ENCODE peak calls at places on chromosome 1, in ten cellular contexts. N, A, G, J, Z, C, X, K, P and E are unnamed samples.

GRCh38 chr1:213070399-213070798 is 19.4 kb downstream of the RPS6KC1 start:
- DNase-seq in N (peak; percentile 80), A (no peak), G (no peak), J (no peak), Z (no peak), C (no peak), X (peak; percentile 74), K (no peak), P (no peak), E (peak; percentile 84)

GRCh38 chr1:97553975-97554374 is 366.9 kb downstream of the DPYD start:
- DNase-seq in N (no peak), A (no peak), G (no peak), J (no peak), Z (no peak), C (no peak), X (no peak), K (no peak), P (no peak), E (no peak)

GRCh38 chr1:48469616-48470500 is 2.1 kb downstream of the SPATA6 start:
- DNase-seq in N (peak; percentile 82), A (no peak), G (peak; percentile 80), J (peak; percentile 78), Z (peak; percentile 61), C (no peak), X (peak; percentile 82), K (peak; percentile 63), P (peak; percentile 79), E (peak; percentile 87)

GRCh38 chr1:170707959-170708666 is 44.2 kb downstream of the PRRX1 start:
- DNase-seq in N (peak; percentile 96), A (no peak), G (no peak), J (no peak), Z (no peak), C (peak; percentile 98), X (peak; percentile 98), K (no peak), P (no peak), E (peak; percentile 90)

GRCh38 chr1:152191711-152192110 is 32.3 kb downstream of the HRNR start:
- DNase-seq in N (no peak), A (no peak), G (no peak), J (no peak), Z (no peak), C (no peak), X (no peak), K (no peak), P (no peak), E (no peak)

GRCh38 chr1:78490861-78491310 is at the start of gene PTGFR:
- DNase-seq in N (peak; percentile 73), A (no peak), G (no peak), J (no peak), Z (peak; percentile 55), C (no peak), X (peak; percentile 45), K (no peak), P (peak; percentile 56), E (peak; percentile 21)

GRCh38 chr1:53660666-53661065 is 78.3 kb downstream of the GLIS1 start:
- DNase-seq in N (no peak), A (no peak), G (no peak), J (no peak), Z (no peak), C (no peak), X (no peak), K (no peak), P (no peak), E (no peak)

GRCh38 chr1:117570988-117571409 is 34.8 kb upstream of the TENT5C start:
- DNase-seq in N (no peak), A (no peak), G (no peak), J (no peak), Z (no peak), C (no peak), X (no peak), K (peak; percentile 68), P (no peak), E (no peak)

GRCh38 chr1:194227157-194227556 is 1040.7 kb upstream of the B3GALT2 start:
- DNase-seq in N (no peak), A (no peak), G (no peak), J (no peak), Z (no peak), C (no peak), X (peak; percentile 2), K (no peak), P (no peak), E (no peak)

GRCh38 chr1:8880068-8880676 is 1.7 kb upstream of the ENO1 start:
- DNase-seq in N (peak; percentile 97), A (no peak), G (peak; percentile 83), J (no peak), Z (peak; percentile 73), C (no peak), X (peak; percentile 95), K (peak; percentile 74), P (peak; percentile 79), E (peak; percentile 96)
- H3K4me3 ChIP-seq in N (peak overlapping the region; percentile 85), A (no peak overlapping the region), G (no peak overlapping the region), J (no peak overlapping the region), Z (no peak overlapping the region), C (peak overlapping the region; percentile 88), X (no peak overlapping the region), K (no peak overlapping the region), P (no peak overlapping the region), E (no peak overlapping the region)

GRCh38 chr1:229283183-229283611 is 12.3 kb downstream of the RAB4A start:
- DNase-seq in N (no peak), A (no peak), G (no peak), J (no peak), Z (no peak), C (no peak), X (no peak), K (no peak), P (no peak), E (no peak)

GRCh38 chr1:229282295-229282823 is 11.4 kb downstream of the RAB4A start:
- DNase-seq in N (no peak), A (no peak), G (no peak), J (no peak), Z (no peak), C (no peak), X (no peak), K (no peak), P (no peak), E (no peak)

GRCh38 chr1:229279242-229279641 is 8.3 kb downstream of the RAB4A start:
- DNase-seq in N (no peak), A (no peak), G (no peak), J (no peak), Z (no peak), C (no peak), X (no peak), K (no peak), P (no peak), E (no peak)

GRCh38 chr1:229280037-229280828 is 9.3 kb downstream of the RAB4A start:
- DNase-seq in N (no peak), A (no peak), G (no peak), J (no peak), Z (no peak), C (no peak), X (no peak), K (no peak), P (no peak), E (no peak)

DNA sequence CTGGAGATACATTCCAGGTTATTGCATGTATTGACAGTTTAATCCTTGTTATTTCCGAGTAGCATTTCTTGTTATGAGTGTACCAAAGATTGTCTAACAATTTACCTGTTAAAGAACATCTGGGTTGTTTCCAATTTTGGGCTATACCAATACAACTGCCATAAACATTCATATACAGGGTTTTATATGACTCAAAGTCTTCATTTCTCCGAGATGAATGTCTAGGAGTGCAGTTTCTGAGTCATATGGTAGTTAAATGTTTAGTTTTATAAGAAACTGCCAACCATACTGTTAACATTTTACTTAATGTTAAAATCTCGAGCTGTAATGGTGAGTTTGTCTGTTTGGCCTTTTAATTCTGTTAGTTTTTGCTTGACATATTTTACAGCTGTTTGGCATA is 10.0 kb downstream of the RAB4A start:
- DNase-seq in N (peak; percentile 43), A (no peak), G (no peak), J (no peak), Z (no peak), C (no peak), X (peak; percentile 9), K (no peak), P (no peak), E (no peak)
- H3K4me3 ChIP-seq in N (no peak overlapping the region), A (no peak overlapping the region), G (no peak overlapping the region), J (no peak overlapping the region), Z (no peak overlapping the region), C (no peak overlapping the region), X (no peak overlapping the region), K (no peak overlapping the region), P (no peak overlapping the region), E (no peak overlapping the region)

GRCh38 chr1:26224606-26225005 is 9.4 kb upstream of the CEP85 start:
- DNase-seq in N (no peak), A (no peak), G (peak; percentile 10), J (no peak), Z (no peak), C (no peak), X (no peak), K (no peak), P (no peak), E (no peak)

GRCh38 chr1:26221094-26221493 is 12.9 kb upstream of the CEP85 start:
- DNase-seq in N (no peak), A (no peak), G (no peak), J (no peak), Z (no peak), C (no peak), X (no peak), K (no peak), P (no peak), E (no peak)

GRCh38 chr1:26220199-26220912 is 13.6 kb upstream of the CEP85 start:
- DNase-seq in N (no peak), A (no peak), G (peak; percentile 22), J (no peak), Z (no peak), C (no peak), X (no peak), K (no peak), P (no peak), E (peak; percentile 5)

DNA sequence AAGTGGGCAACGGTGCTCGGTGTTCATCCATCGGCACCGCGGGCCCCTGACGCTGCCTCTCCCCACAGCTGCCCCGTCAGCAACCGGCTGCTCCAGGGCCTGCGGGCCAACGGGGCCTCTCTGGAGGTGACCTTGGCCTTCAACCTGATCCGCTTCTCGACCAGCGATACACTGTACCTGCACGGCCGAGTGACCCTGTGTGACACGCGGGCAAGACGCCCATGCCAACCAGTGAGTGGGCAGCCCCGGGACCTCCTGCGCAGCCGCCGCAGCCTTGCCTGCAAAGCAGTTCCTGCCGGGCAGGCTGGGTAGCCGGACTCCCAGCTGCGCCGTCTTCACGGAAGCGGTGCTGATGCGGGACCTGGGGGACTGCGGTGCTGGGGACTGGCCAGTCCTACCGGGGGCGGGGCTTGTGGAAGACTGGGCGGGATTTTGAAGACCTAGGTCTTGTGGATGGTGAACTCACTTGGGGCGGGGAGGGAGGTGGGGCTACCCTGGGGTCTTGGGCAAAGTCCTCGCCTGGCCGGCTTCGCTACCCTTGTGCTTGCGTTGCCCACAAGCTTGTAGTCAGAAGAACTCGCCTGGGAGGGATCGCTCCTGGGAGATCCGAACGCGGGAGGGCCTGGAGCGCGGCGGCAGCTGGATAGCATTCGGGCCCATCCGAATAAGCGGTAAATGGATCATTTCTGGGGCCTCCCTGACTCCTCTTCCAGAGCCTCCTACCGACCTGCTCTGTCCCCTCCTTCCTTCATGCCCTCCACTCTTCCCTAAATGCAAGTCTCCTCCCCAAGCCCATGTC is 8.8 kb upstream of the CEP85 start:
- DNase-seq in N (peak; percentile 47), A (no peak), G (peak; percentile 70), J (peak; percentile 47), Z (peak; percentile 30), C (no peak), X (peak; percentile 7), K (peak; percentile 76), P (peak; percentile 75), E (peak; percentile 38)
- H3K4me3 ChIP-seq in N (peak overlapping the region; percentile 58), A (peak overlapping the region; percentile 56), G (peak overlapping the region; percentile 39), J (peak overlapping the region; percentile 68), Z (peak overlapping the region; percentile 31), C (no peak overlapping the region), X (peak overlapping the region; percentile 38), K (no peak overlapping the region), P (peak overlapping the region; percentile 9), E (peak overlapping the region; percentile 56)

GRCh38 chr1:47225430-47226100 is 6.5 kb downstream of the TAL1 start:
- DNase-seq in N (peak; percentile 34), A (no peak), G (no peak), J (no peak), Z (no peak), C (no peak), X (no peak), K (no peak), P (no peak), E (no peak)
- H3K4me3 ChIP-seq in N (no peak overlapping the region), A (peak overlapping the region; percentile 57), G (peak overlapping the region; percentile 41), J (peak overlapping the region; percentile 61), Z (peak overlapping the region; percentile 25), C (no peak overlapping the region), X (no peak overlapping the region), K (no peak overlapping the region), P (peak overlapping the region; percentile 5), E (no peak overlapping the region)